ENCODE peak calls at places on chromosomes 12 and 14, in eight cellular contexts. One of them, this sample, is unnamed.

GRCh38 chr12:122226366-122227222 is 742 bp upstream of the DIABLO start:
- DNase-seq in fibroblast of lung: no peak
- DNase-seq in SJSA1: no peak
- DNase-seq in AG04450: no peak
- DNase-seq in thyroid gland: no peak
- DNase-seq in HepG2: no peak
- DNase-seq in suprapubic skin: no peak
- DNase-seq in RWPE2: no peak
- DNase-seq in this sample: peak; percentile 52

GRCh38 chr12:32312049-32312670 is 87.2 kb upstream of the FGD4 start:
- DNase-seq in thyroid gland: no peak
- DNase-seq in RWPE2: no peak
- DNase-seq in SJSA1: peak; percentile 40
- DNase-seq in AG04450: peak; percentile 46
- DNase-seq in fibroblast of lung: peak; percentile 66
- DNase-seq in HepG2: peak; percentile 42
- DNase-seq in suprapubic skin: no peak
- DNase-seq in this sample: no peak

GRCh38 chr12:127803545-127803944 is 463.4 kb upstream of the TMEM132C start:
- DNase-seq in SJSA1: no peak
- DNase-seq in fibroblast of lung: peak; percentile 40
- DNase-seq in AG04450: no peak
- DNase-seq in thyroid gland: no peak
- DNase-seq in RWPE2: no peak
- DNase-seq in suprapubic skin: no peak
- DNase-seq in HepG2: no peak
- DNase-seq in this sample: no peak

GRCh38 chr12:97368462-97369150 is 94.0 kb upstream of the RMST start:
- DNase-seq in fibroblast of lung: no peak
- DNase-seq in AG04450: no peak
- DNase-seq in RWPE2: no peak
- DNase-seq in SJSA1: no peak
- DNase-seq in suprapubic skin: no peak
- DNase-seq in HepG2: peak; percentile 11
- DNase-seq in thyroid gland: peak; percentile 41
- DNase-seq in this sample: no peak

GRCh38 chr12:68358532-68359485 is 26.6 kb upstream of the MDM1 start:
- DNase-seq in HepG2: peak; percentile 57
- DNase-seq in SJSA1: peak; percentile 66
- DNase-seq in RWPE2: no peak
- DNase-seq in suprapubic skin: no peak
- DNase-seq in AG04450: peak; percentile 54
- DNase-seq in fibroblast of lung: peak; percentile 73
- DNase-seq in thyroid gland: peak; percentile 53
- DNase-seq in this sample: peak; percentile 49

GRCh38 chr14:100317897-100318808 is 5.0 kb upstream of the SLC25A47 start:
- DNase-seq in AG04450: no peak
- DNase-seq in fibroblast of lung: peak; percentile 46
- DNase-seq in HepG2: no peak
- DNase-seq in RWPE2: no peak
- DNase-seq in SJSA1: peak; percentile 50
- DNase-seq in suprapubic skin: no peak
- DNase-seq in thyroid gland: peak; percentile 69
- DNase-seq in this sample: peak; percentile 88

GRCh38 chr14:28761438-28762289 is 4.9 kb upstream of the FOXG1 start:
- DNase-seq in SJSA1: no peak
- DNase-seq in HepG2: no peak
- DNase-seq in suprapubic skin: no peak
- DNase-seq in RWPE2: no peak
- DNase-seq in thyroid gland: no peak
- DNase-seq in fibroblast of lung: no peak
- DNase-seq in AG04450: no peak
- DNase-seq in this sample: no peak

GRCh38 chr12:54210400-54210790 is 21.6 kb upstream of the SMUG1 start:
- DNase-seq in HepG2: no peak
- DNase-seq in fibroblast of lung: no peak
- DNase-seq in suprapubic skin: no peak
- DNase-seq in SJSA1: no peak
- DNase-seq in RWPE2: no peak
- DNase-seq in thyroid gland: no peak
- DNase-seq in AG04450: no peak
- DNase-seq in this sample: peak; percentile 34

GRCh38 chr12:57611116-57611809 is at the start of gene ARHGEF25:
- DNase-seq in AG04450: no peak
- DNase-seq in RWPE2: no peak
- DNase-seq in SJSA1: no peak
- DNase-seq in fibroblast of lung: peak; percentile 58
- DNase-seq in thyroid gland: peak; percentile 45
- DNase-seq in suprapubic skin: no peak
- DNase-seq in HepG2: peak; percentile 41
- DNase-seq in this sample: peak; percentile 88

GRCh38 chr12:46562625-46563228 is 190.2 kb upstream of the SLC38A2 start:
- DNase-seq in RWPE2: no peak
- DNase-seq in AG04450: no peak
- DNase-seq in fibroblast of lung: peak; percentile 95
- DNase-seq in thyroid gland: peak; percentile 7
- DNase-seq in suprapubic skin: no peak
- DNase-seq in SJSA1: peak; percentile 82
- DNase-seq in HepG2: peak; percentile 62
- DNase-seq in this sample: no peak

GRCh38 chr12:112796067-112796466 is 4.5 kb downstream of the RPH3A start:
- DNase-seq in thyroid gland: no peak
- DNase-seq in fibroblast of lung: no peak
- DNase-seq in suprapubic skin: no peak
- DNase-seq in SJSA1: no peak
- DNase-seq in RWPE2: no peak
- DNase-seq in HepG2: no peak
- DNase-seq in AG04450: no peak
- DNase-seq in this sample: no peak

GRCh38 chr12:89319111-89319510 is 33.2 kb downstream of the DUSP6 start:
- DNase-seq in fibroblast of lung: no peak
- DNase-seq in RWPE2: no peak
- DNase-seq in SJSA1: no peak
- DNase-seq in suprapubic skin: no peak
- DNase-seq in HepG2: no peak
- DNase-seq in thyroid gland: no peak
- DNase-seq in AG04450: peak; percentile 1
- DNase-seq in this sample: no peak

GRCh38 chr12:117441751-117442150 is 80.3 kb upstream of the NOS1 start:
- DNase-seq in AG04450: no peak
- DNase-seq in HepG2: no peak
- DNase-seq in SJSA1: no peak
- DNase-seq in fibroblast of lung: peak; percentile 63
- DNase-seq in thyroid gland: peak; percentile 93
- DNase-seq in suprapubic skin: no peak
- DNase-seq in RWPE2: no peak
- DNase-seq in this sample: no peak

GRCh38 chr14:33705521-33705920 is 245.4 kb downstream of the EGLN3 start:
- DNase-seq in fibroblast of lung: peak; percentile 13
- DNase-seq in HepG2: no peak
- DNase-seq in thyroid gland: no peak
- DNase-seq in SJSA1: no peak
- DNase-seq in suprapubic skin: no peak
- DNase-seq in AG04450: no peak
- DNase-seq in RWPE2: no peak
- DNase-seq in this sample: no peak

GRCh38 chr14:33699300-33699699 is 251.6 kb downstream of the EGLN3 start:
- DNase-seq in fibroblast of lung: no peak
- DNase-seq in SJSA1: no peak
- DNase-seq in RWPE2: no peak
- DNase-seq in HepG2: no peak
- DNase-seq in thyroid gland: no peak
- DNase-seq in AG04450: no peak
- DNase-seq in suprapubic skin: no peak
- DNase-seq in this sample: no peak

GRCh38 chr14:33704486-33704885 is 246.4 kb downstream of the EGLN3 start:
- DNase-seq in RWPE2: no peak
- DNase-seq in AG04450: no peak
- DNase-seq in suprapubic skin: no peak
- DNase-seq in fibroblast of lung: no peak
- DNase-seq in HepG2: no peak
- DNase-seq in thyroid gland: no peak
- DNase-seq in SJSA1: no peak
- DNase-seq in this sample: no peak

GRCh38 chr14:33700052-33700451 is 250.8 kb downstream of the EGLN3 start:
- DNase-seq in RWPE2: no peak
- DNase-seq in thyroid gland: no peak
- DNase-seq in SJSA1: no peak
- DNase-seq in fibroblast of lung: no peak
- DNase-seq in suprapubic skin: no peak
- DNase-seq in HepG2: no peak
- DNase-seq in AG04450: no peak
- DNase-seq in this sample: no peak

GRCh38 chr14:33702293-33702692 is 248.6 kb downstream of the EGLN3 start:
- DNase-seq in AG04450: no peak
- DNase-seq in RWPE2: no peak
- DNase-seq in suprapubic skin: no peak
- DNase-seq in fibroblast of lung: no peak
- DNase-seq in thyroid gland: no peak
- DNase-seq in HepG2: no peak
- DNase-seq in SJSA1: no peak
- DNase-seq in this sample: no peak
- H3K27me3 ChIP-seq in AG04450: peaks cover 2% of the 10 kb centered on the region
- H3K27me3 ChIP-seq in RWPE2: no peaks in the 10 kb centered on the region
- H3K27me3 ChIP-seq in suprapubic skin: no peaks in the 10 kb centered on the region
- H3K27me3 ChIP-seq in fibroblast of lung: no peaks in the 10 kb centered on the region
- H3K27me3 ChIP-seq in thyroid gland: no peaks in the 10 kb centered on the region
- H3K27me3 ChIP-seq in HepG2: peaks cover under 1% of the 10 kb centered on the region
- H3K27me3 ChIP-seq in SJSA1: no peaks in the 10 kb centered on the region
- H3K27me3 ChIP-seq in this sample: no peaks in the 10 kb centered on the region

GRCh38 chr12:19896534-19896933 is 457.2 kb downstream of the AEBP2 start:
- DNase-seq in RWPE2: no peak
- DNase-seq in AG04450: no peak
- DNase-seq in suprapubic skin: no peak
- DNase-seq in thyroid gland: no peak
- DNase-seq in fibroblast of lung: no peak
- DNase-seq in SJSA1: no peak
- DNase-seq in HepG2: no peak
- DNase-seq in this sample: no peak
- H3K27ac ChIP-seq in RWPE2: no peak overlapping the region
- H3K27ac ChIP-seq in AG04450: no peak overlapping the region
- H3K27ac ChIP-seq in suprapubic skin: no peak overlapping the region
- H3K27ac ChIP-seq in thyroid gland: no peak overlapping the region
- H3K27ac ChIP-seq in fibroblast of lung: no peak overlapping the region
- H3K27ac ChIP-seq in SJSA1: no peak overlapping the region
- H3K27ac ChIP-seq in HepG2: no peak overlapping the region
- H3K27ac ChIP-seq in this sample: peak overlapping the region; percentile 76

GRCh38 chr12:108340037-108340436 is 926 bp upstream of the CMKLR1 start:
- DNase-seq in AG04450: no peak
- DNase-seq in RWPE2: no peak
- DNase-seq in HepG2: no peak
- DNase-seq in fibroblast of lung: no peak
- DNase-seq in thyroid gland: peak; percentile 6
- DNase-seq in SJSA1: no peak
- DNase-seq in suprapubic skin: no peak
- DNase-seq in this sample: peak; percentile 91

GRCh38 chr12:108341854-108342847 is 3.0 kb upstream of the CMKLR1 start:
- DNase-seq in suprapubic skin: no peak
- DNase-seq in fibroblast of lung: no peak
- DNase-seq in SJSA1: no peak
- DNase-seq in RWPE2: no peak
- DNase-seq in thyroid gland: no peak
- DNase-seq in HepG2: no peak
- DNase-seq in AG04450: no peak
- DNase-seq in this sample: no peak

GRCh38 chr12:108337235-108338223 is 1.6 kb downstream of the CMKLR1 start:
- DNase-seq in suprapubic skin: no peak
- DNase-seq in HepG2: peak; percentile 26
- DNase-seq in AG04450: no peak
- DNase-seq in SJSA1: peak; percentile 4
- DNase-seq in thyroid gland: no peak
- DNase-seq in fibroblast of lung: peak; percentile 6
- DNase-seq in RWPE2: peak; percentile 21
- DNase-seq in this sample: peak; percentile 58

GRCh38 chr12:108341356-108341755 is 2.2 kb upstream of the CMKLR1 start:
- DNase-seq in SJSA1: no peak
- DNase-seq in AG04450: no peak
- DNase-seq in fibroblast of lung: no peak
- DNase-seq in thyroid gland: no peak
- DNase-seq in RWPE2: no peak
- DNase-seq in HepG2: no peak
- DNase-seq in suprapubic skin: no peak
- DNase-seq in this sample: no peak

DNA sequence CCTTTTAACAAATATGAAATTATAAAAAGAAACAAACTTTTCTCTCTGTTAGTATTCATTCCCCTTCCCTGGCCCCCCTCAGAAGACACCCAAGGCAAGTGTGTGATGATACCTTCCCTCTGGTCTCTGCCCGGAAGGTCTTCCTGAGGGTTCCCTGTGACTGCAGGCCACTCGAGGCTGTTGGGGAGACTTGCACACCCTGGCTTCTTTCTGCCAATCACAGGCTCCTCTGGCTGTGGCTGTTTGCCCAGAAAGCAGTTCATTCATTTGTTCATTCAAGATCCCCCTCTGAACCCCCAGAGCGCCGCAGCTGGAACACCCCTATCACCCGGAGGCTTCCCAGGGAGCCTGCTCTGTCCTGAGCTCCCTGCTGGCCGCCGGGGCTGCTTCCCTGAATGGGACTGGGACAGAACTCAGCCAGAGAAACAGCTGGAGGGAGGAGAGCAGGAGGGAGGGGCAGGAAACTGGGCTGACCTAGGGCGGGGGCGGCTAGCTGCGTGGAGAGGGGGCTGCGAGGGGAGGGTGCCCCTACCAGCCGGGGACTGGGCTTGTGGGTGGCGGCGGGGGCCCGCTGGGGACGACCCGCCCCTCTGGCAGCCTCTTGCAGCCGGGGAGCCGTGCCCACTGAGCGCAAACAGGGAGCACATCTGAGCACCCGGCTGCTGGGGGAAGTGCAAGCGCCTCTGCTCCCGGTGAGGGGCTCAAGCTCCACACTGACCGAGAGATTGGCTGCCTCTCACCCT is at the start of gene CMKLR1:
- DNase-seq in SJSA1: no peak
- DNase-seq in thyroid gland: peak; percentile 14
- DNase-seq in fibroblast of lung: no peak
- DNase-seq in suprapubic skin: no peak
- DNase-seq in AG04450: no peak
- DNase-seq in HepG2: no peak
- DNase-seq in RWPE2: peak; percentile 41
- DNase-seq in this sample: peak; percentile 85
- H3K4me3 ChIP-seq in SJSA1: no peak within 1 kb of the TSS
- H3K4me3 ChIP-seq in thyroid gland: no peak within 1 kb of the TSS
- H3K4me3 ChIP-seq in fibroblast of lung: no peak within 1 kb of the TSS
- H3K4me3 ChIP-seq in suprapubic skin: peak within 1 kb of the TSS; percentile 39
- H3K4me3 ChIP-seq in AG04450: no peak within 1 kb of the TSS
- H3K4me3 ChIP-seq in HepG2: no peak within 1 kb of the TSS
- H3K4me3 ChIP-seq in RWPE2: no peak within 1 kb of the TSS
- H3K4me3 ChIP-seq in this sample: peak within 1 kb of the TSS; percentile 74

GRCh38 chr12:87369161-87369560 is 660.0 kb downstream of the C12orf50 start:
- DNase-seq in thyroid gland: no peak
- DNase-seq in RWPE2: no peak
- DNase-seq in fibroblast of lung: no peak
- DNase-seq in AG04450: no peak
- DNase-seq in SJSA1: no peak
- DNase-seq in HepG2: no peak
- DNase-seq in suprapubic skin: no peak
- DNase-seq in this sample: no peak
- H3K27me3 ChIP-seq in thyroid gland: no peaks in the 10 kb centered on the region
- H3K27me3 ChIP-seq in RWPE2: no peaks in the 10 kb centered on the region
- H3K27me3 ChIP-seq in fibroblast of lung: no peaks in the 10 kb centered on the region
- H3K27me3 ChIP-seq in AG04450: no peaks in the 10 kb centered on the region
- H3K27me3 ChIP-seq in SJSA1: no peaks in the 10 kb centered on the region
- H3K27me3 ChIP-seq in HepG2: no peaks in the 10 kb centered on the region
- H3K27me3 ChIP-seq in suprapubic skin: no peaks in the 10 kb centered on the region
- H3K27me3 ChIP-seq in this sample: no peaks in the 10 kb centered on the region

GRCh38 chr14:99244299-99244959 is 27.6 kb downstream of the BCL11B start:
- DNase-seq in HepG2: no peak
- DNase-seq in fibroblast of lung: no peak
- DNase-seq in SJSA1: no peak
- DNase-seq in thyroid gland: peak; percentile 26
- DNase-seq in RWPE2: no peak
- DNase-seq in AG04450: no peak
- DNase-seq in suprapubic skin: no peak
- DNase-seq in this sample: no peak
- H3K27ac ChIP-seq in HepG2: no peak overlapping the region
- H3K27ac ChIP-seq in fibroblast of lung: no peak overlapping the region
- H3K27ac ChIP-seq in SJSA1: no peak overlapping the region
- H3K27ac ChIP-seq in thyroid gland: peak overlapping the region; percentile 84
- H3K27ac ChIP-seq in RWPE2: no peak overlapping the region
- H3K27ac ChIP-seq in AG04450: no peak overlapping the region
- H3K27ac ChIP-seq in suprapubic skin: peak overlapping the region; percentile 84
- H3K27ac ChIP-seq in this sample: no peak overlapping the region